ENCODE peak calls at places on chromosomes 11 and 22, in ten cellular contexts. L, Z, U, R, N, W, Q, H, V and E are unnamed samples.
A peak's percentile ranks its signal among the peaks of the same experiment; 100 is the strongest.

GRCh38 chr11:62753736-62754603 is at the start of gene ZBTB3:
- DNase-seq in L (peak; percentile 98), Z (peak; percentile 100), U (peak; percentile 99), R (peak; percentile 99), N (peak; percentile 98), W (peak; percentile 100), Q (peak; percentile 94), H (peak; percentile 97), V (peak; percentile 94), E (peak; percentile 100)

GRCh38 chr11:12284321-12285050 is 92.9 kb upstream of the PARVA start:
- DNase-seq in L (no peak), Z (peak; percentile 14), U (peak; percentile 89), R (no peak), N (no peak), W (peak; percentile 53), Q (no peak), H (no peak), V (no peak), E (peak; percentile 11)

GRCh38 chr22:44732661-44733060 is 19.7 kb upstream of the ARHGAP8 start:
- DNase-seq in L (no peak), Z (no peak), U (no peak), R (no peak), N (no peak), W (no peak), Q (no peak), H (no peak), V (no peak), E (no peak)

GRCh38 chr22:25903294-25903693 is 161.3 kb downstream of the MYO18B start:
- DNase-seq in L (no peak), Z (peak; percentile 87), U (no peak), R (no peak), N (no peak), W (no peak), Q (no peak), H (no peak), V (no peak), E (no peak)

GRCh38 chr11:102666331-102666957 is 39.1 kb downstream of the MMP27 start:
- DNase-seq in L (peak; percentile 64), Z (no peak), U (peak; percentile 61), R (peak; percentile 13), N (peak; percentile 18), W (peak; percentile 65), Q (no peak), H (no peak), V (peak; percentile 43), E (peak; percentile 50)

GRCh38 chr11:59865031-59865430 is 1.3 kb downstream of the TCN1 start:
- DNase-seq in L (no peak), Z (no peak), U (peak; percentile 39), R (no peak), N (no peak), W (peak; percentile 69), Q (no peak), H (no peak), V (no peak), E (peak; percentile 95)

GRCh38 chr11:117421041-117421440 is 93.4 kb downstream of the CEP164 start:
- DNase-seq in L (no peak), Z (no peak), U (no peak), R (no peak), N (no peak), W (no peak), Q (no peak), H (no peak), V (no peak), E (no peak)

GRCh38 chr11:126564588-126564987 is 209.1 kb downstream of the ST3GAL4 start:
- DNase-seq in L (no peak), Z (peak; percentile 72), U (no peak), R (no peak), N (no peak), W (no peak), Q (no peak), H (no peak), V (no peak), E (no peak)

GRCh38 chr22:47168900-47169800 is 406.7 kb downstream of the TBC1D22A start:
- DNase-seq in L (no peak), Z (peak; percentile 62), U (no peak), R (peak; percentile 11), N (peak; percentile 9), W (peak; percentile 17), Q (no peak), H (peak; percentile 14), V (no peak), E (peak; percentile 11)

DNA sequence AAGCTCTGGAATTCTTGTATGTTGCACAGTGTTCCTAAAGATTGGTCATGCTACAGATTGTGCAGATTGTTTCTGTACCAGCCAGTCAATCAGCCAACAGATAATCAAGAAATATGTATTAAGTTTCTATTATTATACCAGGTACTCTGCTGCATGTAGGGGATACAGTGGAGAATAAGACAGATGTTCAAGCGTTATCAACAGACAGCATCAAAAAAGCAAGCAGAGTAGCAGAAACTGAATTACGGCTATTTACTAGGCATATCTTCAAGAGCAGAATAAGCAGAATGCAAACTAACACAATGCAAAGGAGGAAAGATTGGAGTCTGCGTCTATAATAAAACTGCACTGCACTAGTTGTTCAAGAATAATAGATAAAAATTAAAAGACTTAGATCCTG is 278.6 kb downstream of the ETS1 start:
- DNase-seq in L (no peak), Z (no peak), U (no peak), R (no peak), N (no peak), W (no peak), Q (no peak), H (no peak), V (no peak), E (no peak)
- TF ChIP-seq CTCF in L (no peak), Z (no peak), U (no peak), R (no peak), N (no peak), W (no peak), Q (no peak), H (no peak), V (no peak), E (no peak)

DNA sequence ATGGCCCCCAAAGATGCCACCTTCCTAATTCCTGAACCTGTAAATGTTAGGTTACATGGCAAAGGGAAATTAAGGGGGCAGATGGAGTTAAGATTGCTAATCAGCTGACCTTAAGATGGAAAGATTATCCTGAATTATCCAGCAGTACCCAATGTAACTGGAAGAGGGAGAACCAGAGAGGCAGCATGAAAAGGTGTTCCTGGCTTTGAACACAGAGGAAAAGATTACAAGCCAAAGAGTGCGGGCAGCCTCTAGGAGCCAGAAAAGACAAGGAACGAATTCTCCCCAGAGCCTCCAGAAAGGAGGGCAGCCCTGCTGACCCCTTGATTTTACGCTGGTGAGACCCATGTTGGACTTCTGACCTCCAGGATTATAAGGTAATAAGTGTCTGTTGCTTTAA is 15.1 kb upstream of the THRSP start:
- DNase-seq in L (no peak), Z (no peak), U (no peak), R (no peak), N (no peak), W (no peak), Q (no peak), H (no peak), V (no peak), E (no peak)
- TF ChIP-seq CTCF in L (no peak), Z (no peak), U (no peak), R (no peak), N (no peak), W (no peak), Q (no peak), H (no peak), V (no peak), E (no peak)

GRCh38 chr11:79258606-79259005 is 182.2 kb downstream of the TENM4 start:
- DNase-seq in L (no peak), Z (no peak), U (no peak), R (no peak), N (no peak), W (no peak), Q (no peak), H (no peak), V (no peak), E (no peak)
- TF ChIP-seq CTCF in L (no peak), Z (no peak), U (no peak), R (no peak), N (no peak), W (no peak), Q (no peak), H (no peak), V (no peak), E (no peak)

GRCh38 chr11:95547974-95548373 is 241.6 kb downstream of the FAM76B start:
- DNase-seq in L (no peak), Z (no peak), U (no peak), R (no peak), N (no peak), W (no peak), Q (no peak), H (no peak), V (no peak), E (no peak)

GRCh38 chr11:95547186-95547585 is 242.4 kb downstream of the FAM76B start:
- DNase-seq in L (no peak), Z (no peak), U (no peak), R (no peak), N (no peak), W (no peak), Q (no peak), H (no peak), V (no peak), E (no peak)

GRCh38 chr11:95542868-95543551 is 246.6 kb downstream of the FAM76B start:
- DNase-seq in L (no peak), Z (no peak), U (no peak), R (no peak), N (no peak), W (no peak), Q (no peak), H (no peak), V (no peak), E (no peak)

GRCh38 chr11:95544095-95544795 is 245.3 kb downstream of the FAM76B start:
- DNase-seq in L (no peak), Z (no peak), U (no peak), R (no peak), N (no peak), W (peak; percentile 10), Q (no peak), H (no peak), V (no peak), E (no peak)

GRCh38 chr11:95545116-95545875 is 244.3 kb downstream of the FAM76B start:
- DNase-seq in L (no peak), Z (no peak), U (no peak), R (no peak), N (no peak), W (no peak), Q (no peak), H (no peak), V (no peak), E (no peak)
- TF ChIP-seq CTCF in L (no peak), Z (peak; percentile 44), U (peak; percentile 8), R (no peak), N (no peak), W (no peak), Q (no peak), H (no peak), V (no peak), E (no peak)

DNA sequence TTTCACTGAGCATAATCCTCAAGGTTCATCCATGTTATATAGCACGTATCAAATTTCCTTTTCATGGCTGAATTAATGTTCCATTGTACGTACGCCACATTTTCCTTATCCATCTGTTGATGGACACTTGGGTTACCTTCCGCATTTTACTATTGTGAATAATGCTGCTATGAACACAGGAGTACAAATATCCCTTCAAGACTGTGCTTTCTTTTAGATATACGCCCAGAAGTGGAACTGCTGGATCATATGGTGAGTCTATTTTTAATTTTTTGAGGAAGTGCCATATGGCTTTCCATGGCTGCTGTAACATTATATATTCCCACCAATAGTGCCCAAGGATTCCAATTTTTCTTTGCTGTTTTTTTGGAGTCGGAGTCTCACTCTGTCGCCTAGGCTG is 5.9 kb downstream of the MRPL40 start:
- DNase-seq in L (no peak), Z (no peak), U (no peak), R (no peak), N (no peak), W (no peak), Q (no peak), H (no peak), V (no peak), E (no peak)
- TF ChIP-seq CTCF in L (no peak), Z (no peak), U (no peak), R (no peak), N (no peak), W (no peak), Q (no peak), H (no peak), V (no peak), E (no peak)